ENCODE peak calls at places on chromosomes 13 and 19, in five cellular contexts. A, H, P, Y and B are unnamed samples.

GRCh38 chr13:33764716-33765115 is 53.2 kb upstream of the RFC3 start:
- DNase-seq in A (peak), H (no peak), P (no peak), Y (no peak), B (no peak)

GRCh38 chr13:96075953-96076543 is 13.9 kb upstream of the HS6ST3 start:
- DNase-seq in P (peak), Y (no peak), A (peak), H (no peak), B (no peak)

GRCh38 chr19:7742575-7742974 is 4.8 kb downstream of the CD209 start:
- DNase-seq in Y (no peak), A (no peak), P (no peak), H (no peak), B (no peak)

GRCh38 chr19:50332014-50332263 is 2.8 kb upstream of the KCNC3 start:
- DNase-seq in Y (no peak), P (no peak), A (no peak), H (no peak), B (no peak)

GRCh38 chr19:30784850-30785459 is 412.8 kb downstream of the ZNF536 start:
- DNase-seq in Y (peak), A (peak), H (peak), P (peak), B (peak)

GRCh38 chr19:7480222-7480974 is 8.4 kb downstream of the PEX11G start:
- DNase-seq in A (no peak), Y (no peak), H (no peak), P (no peak), B (no peak)

GRCh38 chr13:37886879-37887278 is 17.3 kb upstream of the TRPC4 start:
- DNase-seq in A (no peak), P (no peak), H (no peak), Y (no peak), B (no peak)

GRCh38 chr19:16208064-16208759 is 10.5 kb downstream of the AP1M1 start:
- DNase-seq in A (no peak), H (peak), Y (no peak), P (no peak), B (no peak)

GRCh38 chr13:113990321-113990837 is 16.5 kb upstream of the C13orf46 start:
- DNase-seq in A (no peak), Y (no peak), P (no peak), H (peak), B (no peak)

GRCh38 chr13:100608906-100609305 is 20.3 kb upstream of the GGACT start:
- DNase-seq in P (no peak), Y (no peak), H (peak), A (no peak), B (no peak)

GRCh38 chr19:5637971-5638370 is 15.1 kb downstream of the SAFB start:
- DNase-seq in Y (no peak), A (no peak), P (no peak), H (peak), B (no peak)

GRCh38 chr19:4115818-4116385 is 8.0 kb downstream of the MAP2K2 start:
- DNase-seq in Y (no peak), P (no peak), H (no peak), A (no peak), B (no peak)

GRCh38 chr19:5113101-5113557 is 144.2 kb downstream of the KDM4B start:
- DNase-seq in P (no peak), A (no peak), H (no peak), Y (no peak), B (no peak)

GRCh38 chr19:52343548-52343947 is 7.5 kb downstream of the ZNF610 start:
- DNase-seq in P (peak), H (peak), Y (peak), A (peak), B (peak)

GRCh38 chr13:48302920-48303330 is 626 bp upstream of the RB1 start:
- DNase-seq in H (no peak), A (no peak), P (no peak), Y (no peak), B (no peak)

GRCh38 chr13:23554000-23554399 is 16.2 kb upstream of the TNFRSF19 start:
- DNase-seq in Y (no peak), A (peak), P (no peak), H (no peak), B (no peak)

GRCh38 chr13:95382411-95382810 is 81.2 kb upstream of the ABCC4 start:
- DNase-seq in Y (no peak), P (no peak), H (no peak), A (peak), B (no peak)

GRCh38 chr13:58142952-58143351 is 511.4 kb downstream of the PCDH17 start:
- DNase-seq in H (no peak), A (no peak), Y (no peak), P (no peak), B (no peak)

GRCh38 chr13:45406421-45406820 is 11.8 kb downstream of the SLC25A30 start:
- DNase-seq in P (no peak), A (no peak), Y (no peak), H (no peak), B (no peak)

GRCh38 chr13:87675851-87676250 is 4.7 kb downstream of the SLITRK5 start:
- DNase-seq in A (no peak), H (no peak), Y (no peak), P (no peak), B (no peak)

GRCh38 chr19:14542721-14543328 is 13.4 kb downstream of the TECR start:
- DNase-seq in H (no peak), A (peak), P (peak), Y (no peak), B (no peak)

GRCh38 chr13:92272177-92272576 is 873.8 kb downstream of the GPC5 start:
- DNase-seq in H (no peak), A (no peak), Y (no peak), P (no peak), B (no peak)

DNA sequence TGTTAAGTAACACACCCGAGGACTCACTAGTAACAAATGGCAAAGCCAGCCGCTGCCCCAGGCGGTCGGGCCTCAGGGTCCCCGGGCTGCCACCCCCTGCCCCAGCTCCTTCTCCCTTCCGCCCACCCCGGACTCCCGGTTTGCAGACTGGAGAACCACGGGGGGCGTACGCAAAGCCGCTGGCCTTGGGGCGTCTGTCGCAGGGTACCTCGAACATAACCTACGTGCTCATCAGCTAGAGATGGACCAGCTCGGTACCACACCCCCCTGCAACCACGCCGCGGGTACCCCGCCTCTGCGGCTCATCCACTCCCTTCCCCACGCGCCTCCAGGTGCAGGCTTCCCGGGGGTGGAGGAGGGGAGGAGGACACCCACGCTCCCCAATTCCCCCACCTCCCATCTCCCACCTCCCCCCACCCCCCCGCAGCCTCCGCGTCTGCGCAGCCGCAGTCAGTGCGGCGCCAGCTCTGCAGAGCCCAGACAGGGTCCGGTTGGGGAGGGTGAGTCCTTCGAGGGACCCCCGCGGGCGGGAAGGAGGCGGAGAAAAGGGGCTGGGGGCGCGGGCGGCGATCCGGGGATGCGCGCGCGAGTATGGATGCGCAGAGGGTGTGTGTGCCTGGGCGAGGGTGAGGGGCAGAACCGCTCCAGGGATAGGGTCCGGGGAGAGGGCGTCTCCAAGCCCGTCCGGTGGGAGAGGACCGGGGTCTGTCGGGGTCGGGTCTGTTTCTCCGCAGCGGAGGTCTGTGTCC is at the start of gene SMIM17:
- DNase-seq in Y (no peak), A (no peak), P (no peak), H (no peak), B (no peak)
- H3K4me3 ChIP-seq in Y (no peak), A (no peak), P (no peak), H (no peak), B (no peak)

DNA sequence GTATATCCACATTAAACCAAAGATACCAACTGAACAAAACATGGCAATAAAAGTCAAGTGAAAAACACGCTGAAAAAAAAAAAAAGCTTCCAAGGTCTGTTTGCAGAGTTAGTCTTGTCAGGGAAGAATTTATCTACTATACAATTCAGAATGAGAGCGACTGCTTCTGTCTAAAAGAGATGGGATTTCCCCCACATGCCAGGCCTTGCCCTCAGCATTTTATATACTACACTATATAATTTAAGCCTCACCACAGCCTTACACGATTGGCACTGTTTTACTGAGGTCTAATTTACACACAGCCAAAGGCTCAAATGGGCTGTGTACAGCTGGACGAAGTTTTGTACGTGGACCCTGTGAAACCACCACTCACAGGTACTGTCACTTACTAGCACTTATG is 67.3 kb downstream of the FOXO1 start:
- DNase-seq in Y (no peak), P (no peak), A (no peak), H (no peak), B (no peak)
- H3K4me3 ChIP-seq in Y (no peak), P (no peak), A (no peak), H (no peak), B (no peak)

GRCh38 chr19:2905918-2906519 is 5.3 kb downstream of the ZNF57 start:
- DNase-seq in P (no peak), Y (no peak), A (no peak), H (peak), B (no peak)

GRCh38 chr19:2906631-2907195 is 6.0 kb downstream of the ZNF57 start:
- DNase-seq in P (no peak), A (no peak), Y (no peak), H (no peak), B (no peak)

GRCh38 chr19:2900296-2901252 is at the start of gene ZNF57:
- DNase-seq in Y (peak), P (peak), H (peak), A (peak), B (peak)

DNA sequence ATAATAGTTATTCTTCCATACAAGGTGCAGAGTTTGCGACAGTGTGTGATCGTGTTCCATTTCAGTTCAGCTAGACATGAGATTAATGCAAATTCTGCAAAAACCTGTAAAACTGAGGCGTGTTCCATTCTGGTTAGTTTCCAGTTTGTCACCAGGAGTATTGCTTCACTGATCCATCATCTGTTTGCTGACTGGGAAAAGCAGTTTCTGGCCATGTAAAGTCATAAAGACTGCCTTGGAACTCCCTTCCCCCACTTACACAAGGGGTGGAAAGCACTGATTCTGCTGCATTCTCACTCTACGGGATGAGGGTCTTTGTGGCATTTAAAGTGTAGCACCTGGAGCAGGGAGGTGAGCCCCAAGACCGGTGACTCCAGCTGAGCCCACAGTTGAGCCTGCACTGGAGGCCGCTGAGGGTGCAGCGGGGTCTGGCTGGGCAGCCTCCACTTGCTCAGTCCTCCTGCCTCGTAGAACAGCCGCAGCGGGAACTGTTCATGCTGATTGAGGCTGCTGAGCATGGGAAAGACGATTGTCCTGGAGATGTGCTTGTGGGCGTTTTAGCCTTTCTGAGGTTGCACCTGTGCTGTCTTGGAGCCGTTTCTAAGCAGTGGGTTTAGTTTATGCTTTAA is 2.0 kb downstream of the ZNF57 start:
- DNase-seq in A (peak), P (no peak), Y (no peak), H (no peak), B (no peak)
- H3K4me3 ChIP-seq in A (peak), P (no peak), Y (no peak), H (peak), B (no peak)

DNA sequence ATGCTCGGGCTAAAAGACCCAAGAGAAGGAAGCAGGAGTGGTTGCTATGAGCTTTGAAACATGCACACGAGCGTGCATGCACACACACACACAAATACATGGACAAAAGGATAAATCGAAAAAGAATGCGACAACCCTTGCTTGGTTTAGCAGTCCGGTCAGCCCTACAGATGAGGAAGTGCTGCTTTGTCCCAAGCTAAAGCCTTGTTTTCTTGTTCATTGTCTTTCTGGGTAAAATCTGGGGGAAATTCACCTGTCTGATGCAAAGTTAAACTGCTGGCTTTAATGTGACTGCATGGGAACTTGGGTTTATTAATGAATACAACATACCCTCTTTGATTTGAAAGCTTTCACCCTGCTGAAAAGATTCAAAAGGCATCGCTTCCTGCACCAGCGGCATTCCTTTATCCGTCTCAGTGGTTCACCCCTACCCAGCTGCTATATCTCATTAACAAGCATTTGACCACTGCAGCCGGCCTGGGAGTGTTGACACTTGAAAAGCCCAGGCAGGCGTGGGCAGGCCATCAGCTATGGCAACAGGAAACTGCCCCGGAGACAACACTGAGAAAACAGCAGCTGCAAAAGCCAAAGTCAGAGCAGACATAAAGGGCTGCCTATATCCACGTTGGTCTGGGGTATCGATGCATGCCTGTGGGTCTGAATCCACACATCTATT is 301.7 kb downstream of the NDFIP2 start:
- DNase-seq in P (peak), H (no peak), A (peak), Y (peak), B (no peak)
- H3K4me3 ChIP-seq in P (no peak), H (no peak), A (no peak), Y (no peak), B (no peak)

GRCh38 chr13:30797847-30798246 is 62.5 kb downstream of the ALOX5AP start:
- DNase-seq in A (no peak), Y (no peak), H (no peak), P (no peak), B (no peak)

GRCh38 chr13:30798776-30799625 is 63.7 kb downstream of the ALOX5AP start:
- DNase-seq in Y (no peak), A (no peak), H (no peak), P (no peak), B (no peak)

GRCh38 chr13:30800107-30800506 is 64.8 kb downstream of the ALOX5AP start:
- DNase-seq in A (no peak), P (no peak), H (no peak), Y (no peak), B (no peak)

GRCh38 chr13:30796132-30796832 is 60.9 kb downstream of the ALOX5AP start:
- DNase-seq in P (peak), H (no peak), A (peak), Y (no peak), B (no peak)

DNA sequence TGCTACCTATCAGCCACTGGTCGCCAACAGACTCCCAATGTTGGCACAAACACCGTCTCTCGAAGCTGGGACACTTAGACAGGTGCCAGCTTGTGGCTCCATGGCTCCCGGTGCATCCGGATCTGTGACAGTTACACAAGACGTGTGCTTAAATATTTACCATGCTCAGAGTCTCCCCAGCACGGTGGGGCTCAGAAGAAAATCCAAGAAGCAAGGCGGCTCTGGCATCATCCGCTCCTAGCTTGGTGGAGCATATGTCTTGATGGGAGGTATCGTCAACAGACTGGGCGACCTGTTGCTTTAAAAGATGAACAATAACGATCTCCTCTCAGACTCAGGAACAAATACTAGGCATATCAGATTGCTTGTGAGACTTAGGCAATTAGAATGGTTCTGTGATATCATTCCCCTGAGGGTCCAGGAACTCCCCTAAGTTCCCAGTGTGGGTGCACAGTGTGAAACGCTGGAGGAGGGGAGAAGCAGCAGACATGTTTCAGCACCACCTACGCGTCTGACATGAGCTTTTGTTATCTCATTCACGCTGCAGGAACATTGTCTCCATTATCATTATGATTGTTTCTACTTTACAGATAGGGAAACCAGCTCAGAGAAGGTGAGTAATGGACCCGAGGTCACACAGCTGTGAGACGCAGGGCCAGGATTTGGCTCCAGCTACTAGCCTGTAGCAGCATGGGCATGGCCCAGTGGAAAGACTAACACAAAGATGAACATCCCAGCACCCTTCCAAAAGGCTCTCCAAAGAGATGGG is 61.7 kb downstream of the ALOX5AP start:
- DNase-seq in Y (no peak), A (peak), P (peak), H (no peak), B (no peak)
- H3K4me3 ChIP-seq in Y (peak), A (peak), P (no peak), H (no peak), B (no peak)

DNA sequence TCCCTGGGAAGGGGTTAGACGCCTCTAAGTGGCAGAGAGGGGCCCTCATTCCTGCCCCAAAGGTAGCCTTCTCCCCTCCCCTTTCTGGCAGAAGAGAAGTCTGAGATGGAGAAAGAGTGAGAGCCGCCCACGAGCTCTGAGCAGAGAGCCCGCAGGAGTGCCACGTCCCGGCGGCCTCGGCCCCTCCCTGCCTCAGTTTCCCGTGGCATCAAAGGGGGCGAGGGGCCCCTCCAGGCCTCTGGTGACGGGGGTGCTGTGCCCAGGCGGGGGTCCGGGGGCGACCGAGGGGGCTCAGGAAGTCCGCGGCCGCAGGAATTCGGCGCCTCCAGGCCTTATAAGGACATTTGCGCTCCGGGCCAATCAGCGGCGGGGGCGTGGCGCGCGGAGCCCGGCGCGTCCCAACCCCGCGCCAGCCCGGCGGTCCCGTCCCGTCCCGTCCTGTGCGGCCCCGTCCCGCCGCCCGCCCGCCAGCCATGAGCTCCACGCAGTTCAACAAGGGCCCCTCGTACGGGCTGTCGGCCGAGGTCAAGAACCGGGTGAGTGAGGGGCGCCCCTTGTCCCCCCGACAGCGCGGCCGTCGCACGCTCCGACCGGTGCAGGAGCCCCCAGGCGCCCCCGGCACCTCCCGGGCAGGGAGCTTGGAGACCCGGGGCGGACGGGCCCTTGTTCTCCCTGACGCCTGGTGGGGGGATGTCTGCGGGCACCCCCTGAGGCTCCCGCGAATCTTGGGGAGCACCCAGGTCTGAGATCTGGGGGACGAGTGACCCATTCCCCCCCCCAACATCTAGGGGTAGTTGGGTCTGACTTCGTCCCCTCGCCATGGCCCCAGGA is at the start of gene CNN2:
- DNase-seq in H (peak), P (peak), Y (peak), A (peak), B (peak)
- H3K4me3 ChIP-seq in H (peak), P (peak), Y (peak), A (peak), B (peak)